ENCODE peak calls at places on chromosome 7, in eight cellular contexts. B, Q, A, C, E, G, J and O are unnamed samples. For H3K27me3 and H3K9me3, the result is how much of the 10 kb centered on the place peaks cover.

GRCh38 chr7:123724725-123725381 is 23.9 kb downstream of the WASL start:
- DNase-seq in B (no peak), Q (no peak), A (no peak), C (no peak), E (no peak), G (no peak), J (no peak), O (no peak)

GRCh38 chr7:158572000-158572828 is 15.4 kb downstream of the PTPRN2 start:
- DNase-seq in B (no peak), Q (no peak), A (no peak), C (no peak), E (no peak), G (no peak), J (no peak), O (peak)

GRCh38 chr7:14446829-14447228 is 455.7 kb downstream of the DGKB start:
- DNase-seq in B (no peak), Q (no peak), A (no peak), C (no peak), E (no peak), G (no peak), J (no peak), O (no peak)

GRCh38 chr7:123433665-123434064 is 100.7 kb downstream of the IQUB start:
- DNase-seq in B (no peak), Q (no peak), A (no peak), C (no peak), E (no peak), G (no peak), J (no peak), O (no peak)

GRCh38 chr7:104979167-104979841 is 34.7 kb upstream of the KMT2E start:
- DNase-seq in B (no peak), Q (no peak), A (peak), C (no peak), E (peak), G (no peak), J (peak), O (no peak)

GRCh38 chr7:166370-167060 is 25.9 kb upstream of the FAM20C start:
- DNase-seq in B (no peak), Q (no peak), A (peak), C (no peak), E (no peak), G (peak), J (no peak), O (no peak)

GRCh38 chr7:103613655-103614642 is 167.9 kb upstream of the SLC26A5 start:
- DNase-seq in B (no peak), Q (no peak), A (peak), C (no peak), E (peak), G (no peak), J (no peak), O (no peak)

GRCh38 chr7:108158766-108159165 is 28.6 kb upstream of the LAMB4 start:
- DNase-seq in B (no peak), Q (no peak), A (no peak), C (no peak), E (peak), G (no peak), J (no peak), O (peak)

GRCh38 chr7:10239643-10240345 is 733.9 kb upstream of the PHF14 start:
- DNase-seq in B (no peak), Q (no peak), A (no peak), C (no peak), E (no peak), G (no peak), J (no peak), O (no peak)

GRCh38 chr7:133980794-133981193 is 146.3 kb upstream of the LRGUK start:
- DNase-seq in B (no peak), Q (no peak), A (no peak), C (no peak), E (no peak), G (no peak), J (no peak), O (no peak)

GRCh38 chr7:4073750-4074149 is 608.3 kb upstream of the FOXK1 start:
- DNase-seq in B (no peak), Q (no peak), A (no peak), C (no peak), E (no peak), G (no peak), J (no peak), O (no peak)

GRCh38 chr7:94882891-94883290 is 24.5 kb upstream of the PPP1R9A start:
- DNase-seq in B (no peak), Q (no peak), A (no peak), C (no peak), E (no peak), G (no peak), J (no peak), O (no peak)

GRCh38 chr7:80107278-80107677 is 27.4 kb upstream of the GNAI1 start:
- DNase-seq in B (no peak), Q (no peak), A (no peak), C (no peak), E (no peak), G (no peak), J (no peak), O (no peak)

GRCh38 chr7:125256446-125256845 is 326.8 kb upstream of the POT1 start:
- DNase-seq in B (no peak), Q (no peak), A (peak), C (no peak), E (no peak), G (no peak), J (no peak), O (no peak)

GRCh38 chr7:134546903-134547737 is 1.8 kb upstream of the AKR1B15 start:
- DNase-seq in B (peak), Q (peak), A (peak), C (peak), E (no peak), G (no peak), J (peak), O (peak)

GRCh38 chr7:28383949-28384348 is 28.4 kb upstream of the CREB5 start:
- DNase-seq in B (no peak), Q (no peak), A (no peak), C (no peak), E (no peak), G (no peak), J (no peak), O (no peak)

GRCh38 chr7:128166603-128167315 is 74.3 kb upstream of the LEP start:
- DNase-seq in B (peak), Q (no peak), A (peak), C (no peak), E (peak), G (no peak), J (no peak), O (no peak)

GRCh38 chr7:91512958-91513357 is 248.7 kb downstream of the FZD1 start:
- DNase-seq in B (peak), Q (no peak), A (no peak), C (no peak), E (peak), G (no peak), J (no peak), O (no peak)

GRCh38 chr7:19101911-19102310 is 15.5 kb downstream of the TWIST1 start:
- DNase-seq in B (no peak), Q (no peak), A (no peak), C (no peak), E (peak), G (no peak), J (no peak), O (no peak)

GRCh38 chr7:159095979-159096411 is 48.7 kb downstream of the VIPR2 start:
- DNase-seq in B (no peak), Q (no peak), A (no peak), C (peak), E (no peak), G (peak), J (no peak), O (no peak)

GRCh38 chr7:78149787-78150186 is 351.2 kb downstream of the PHTF2 start:
- DNase-seq in B (no peak), Q (no peak), A (no peak), C (no peak), E (peak), G (no peak), J (no peak), O (no peak)

GRCh38 chr7:70638381-70639128 is 493.4 kb upstream of the GALNT17 start:
- DNase-seq in B (no peak), Q (no peak), A (no peak), C (no peak), E (no peak), G (no peak), J (no peak), O (peak)

GRCh38 chr7:99139031-99139430 is 4.9 kb downstream of the SMURF1 start:
- DNase-seq in B (no peak), Q (no peak), A (no peak), C (no peak), E (peak), G (no peak), J (no peak), O (no peak)

GRCh38 chr7:128893251-128894100 is 17.0 kb downstream of the KCP start:
- DNase-seq in B (peak), Q (no peak), A (no peak), C (no peak), E (no peak), G (peak), J (no peak), O (peak)

GRCh38 chr7:7201583-7202374 is 19.4 kb downstream of the C1GALT1 start:
- DNase-seq in B (peak), Q (no peak), A (peak), C (no peak), E (no peak), G (no peak), J (no peak), O (peak)

GRCh38 chr7:32427769-32428291 is 62.4 kb downstream of the LSM5 start:
- DNase-seq in B (peak), Q (peak), A (peak), C (peak), E (peak), G (no peak), J (peak), O (peak)

GRCh38 chr7:34837316-34837715 is 179.3 kb downstream of the NPSR1 start:
- DNase-seq in B (no peak), Q (no peak), A (no peak), C (no peak), E (no peak), G (no peak), J (no peak), O (no peak)

GRCh38 chr7:69358163-69358821 is 240.0 kb upstream of the AUTS2 start:
- DNase-seq in B (no peak), Q (no peak), A (peak), C (no peak), E (no peak), G (no peak), J (no peak), O (no peak)

GRCh38 chr7:40579401-40579800 is 444.6 kb downstream of the SUGCT start:
- DNase-seq in B (no peak), Q (no peak), A (no peak), C (no peak), E (peak), G (no peak), J (no peak), O (no peak)

GRCh38 chr7:8353991-8354390 is 79.4 kb upstream of the NXPH1 start:
- DNase-seq in B (no peak), Q (no peak), A (no peak), C (no peak), E (no peak), G (no peak), J (no peak), O (no peak)

GRCh38 chr7:50304158-50304910 is at the start of gene IKZF1:
- DNase-seq in B (no peak), Q (peak), A (peak), C (peak), E (peak), G (peak), J (no peak), O (no peak)

GRCh38 chr7:50303894-50304157 is 690 bp upstream of the IKZF1 start:
- DNase-seq in B (no peak), Q (no peak), A (peak), C (no peak), E (peak), G (no peak), J (no peak), O (no peak)

GRCh38 chr7:50305697-50306300 is 1.3 kb downstream of the IKZF1 start:
- DNase-seq in B (no peak), Q (no peak), A (no peak), C (no peak), E (no peak), G (no peak), J (no peak), O (no peak)

GRCh38 chr7:50306491-50307367 is 2.2 kb downstream of the IKZF1 start:
- DNase-seq in B (no peak), Q (no peak), A (no peak), C (no peak), E (no peak), G (no peak), J (no peak), O (no peak)

DNA sequence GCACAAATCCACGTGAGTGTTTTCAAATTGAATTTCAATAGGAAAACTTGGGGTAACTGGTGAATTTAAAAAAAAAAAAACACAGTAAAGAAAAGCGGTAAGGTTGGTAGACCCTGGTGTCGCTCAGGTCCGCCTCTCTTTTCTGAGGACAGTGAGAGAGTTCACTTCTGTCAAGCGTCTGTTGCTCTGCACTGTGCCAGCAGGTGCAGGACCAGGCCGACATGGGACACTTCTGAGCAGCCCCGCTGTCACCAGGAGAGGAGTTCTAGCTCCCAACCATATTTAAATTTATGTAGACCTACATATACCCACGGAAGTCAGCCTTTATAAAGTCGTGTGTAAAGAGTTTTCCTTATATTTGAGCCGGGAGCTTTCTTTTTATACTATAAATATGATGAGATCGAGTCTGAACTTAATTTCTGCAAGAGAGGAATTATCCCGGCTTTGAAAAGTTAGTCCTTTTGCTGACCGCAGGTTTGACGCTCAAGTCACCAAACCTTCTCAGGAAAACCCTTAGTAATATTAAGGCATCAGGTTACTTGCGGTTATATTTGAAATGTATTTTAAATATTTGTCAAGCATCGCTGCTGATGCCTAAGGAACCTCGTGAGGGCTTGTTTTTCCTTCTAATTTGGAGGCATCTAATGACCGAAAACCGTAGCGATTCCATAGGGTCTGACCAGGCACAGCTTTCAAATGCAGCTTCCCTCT is 550 bp downstream of the IKZF1 start:
- DNase-seq in B (no peak), Q (no peak), A (no peak), C (no peak), E (no peak), G (no peak), J (no peak), O (peak)
- H3K27me3 ChIP-seq in B (half or more), Q (under half), A (half or more), C (under half), E (half or more), G (under half), J (under half), O (under half)

GRCh38 chr7:143320620-143321019 is 4.7 kb downstream of the CLCN1 start:
- DNase-seq in B (peak), Q (no peak), A (no peak), C (peak), E (no peak), G (no peak), J (no peak), O (peak)

GRCh38 chr7:143318661-143319060 is 2.8 kb downstream of the CLCN1 start:
- DNase-seq in B (no peak), Q (no peak), A (peak), C (peak), E (peak), G (no peak), J (no peak), O (no peak)

GRCh38 chr7:143315782-143316181 is at the start of gene CLCN1:
- DNase-seq in B (no peak), Q (no peak), A (no peak), C (no peak), E (no peak), G (no peak), J (no peak), O (no peak)

GRCh38 chr7:143314107-143314506 is 1.8 kb upstream of the CLCN1 start:
- DNase-seq in B (no peak), Q (no peak), A (no peak), C (no peak), E (no peak), G (no peak), J (no peak), O (no peak)

DNA sequence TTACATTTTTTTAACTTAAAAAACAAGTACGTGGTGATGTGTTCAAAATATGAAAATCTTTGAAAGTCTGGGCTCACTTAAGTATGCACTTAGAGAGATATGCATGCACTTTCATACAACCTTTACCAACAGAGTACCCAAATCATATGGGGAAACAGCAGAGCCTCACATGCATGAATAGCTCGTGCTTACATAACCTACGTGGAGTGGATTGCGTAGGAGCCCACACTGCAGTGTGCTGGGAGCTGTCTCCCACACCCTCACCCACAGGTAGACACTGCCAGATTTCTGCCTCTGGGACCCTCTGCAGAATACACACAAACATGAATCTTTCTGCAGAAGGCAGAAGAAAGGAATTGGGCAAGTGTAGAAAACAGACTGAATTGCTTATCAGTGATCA is 581 bp downstream of the CLCN1 start:
- DNase-seq in B (no peak), Q (no peak), A (no peak), C (no peak), E (no peak), G (no peak), J (no peak), O (no peak)
- H3K27ac ChIP-seq in B (no peak), Q (no peak), A (no peak), C (no peak), E (no peak), G (no peak), J (no peak), O (no peak)

GRCh38 chr7:57344957-57345356 is 105.0 kb upstream of the ZNF716 start:
- DNase-seq in B (no peak), Q (no peak), A (no peak), C (no peak), E (no peak), G (no peak), J (no peak), O (no peak)

GRCh38 chr7:57343901-57344622 is 105.9 kb upstream of the ZNF716 start:
- DNase-seq in B (no peak), Q (no peak), A (no peak), C (peak), E (no peak), G (no peak), J (no peak), O (no peak)

GRCh38 chr7:57348646-57349269 is 101.2 kb upstream of the ZNF716 start:
- DNase-seq in B (no peak), Q (no peak), A (no peak), C (peak), E (no peak), G (no peak), J (no peak), O (no peak)

GRCh38 chr7:57339198-57339944 is 110.6 kb upstream of the ZNF716 start:
- DNase-seq in B (no peak), Q (no peak), A (no peak), C (peak), E (no peak), G (no peak), J (no peak), O (no peak)

GRCh38 chr7:57342954-57343353 is 107.0 kb upstream of the ZNF716 start:
- DNase-seq in B (no peak), Q (no peak), A (no peak), C (peak), E (no peak), G (no peak), J (no peak), O (no peak)
- H3K9me3 ChIP-seq in B (under half), Q (under half), A (under half), C (under half), E (under half), G (under half), J (under half), O (under half)

DNA sequence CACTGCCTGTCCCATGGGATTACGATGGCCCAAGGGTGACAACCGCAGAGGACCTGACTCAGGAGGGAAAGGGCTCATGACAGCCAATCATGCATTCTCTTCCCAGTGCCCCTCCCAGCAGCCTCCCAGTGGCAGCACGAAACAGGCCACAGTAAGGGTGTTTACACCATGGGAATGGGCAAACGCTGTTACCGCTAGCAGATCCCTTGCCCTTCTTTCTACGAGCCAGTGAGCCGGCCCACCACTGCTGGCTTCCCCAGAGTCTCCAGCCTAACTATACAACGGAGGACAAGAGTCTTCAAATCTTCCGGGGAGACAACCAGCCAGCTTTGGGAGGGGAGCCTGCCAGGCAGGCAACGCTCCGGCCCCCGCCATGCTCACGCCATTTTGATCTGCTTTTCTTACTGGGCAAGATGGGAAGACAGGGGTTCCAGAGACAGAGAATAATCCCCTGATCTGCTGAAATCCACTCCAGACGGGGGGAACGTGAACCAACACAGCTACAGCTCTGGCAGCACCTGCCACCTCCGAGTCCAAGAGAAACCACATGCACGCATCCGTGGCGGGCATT is 69.8 kb downstream of the SLC29A4 start:
- DNase-seq in B (no peak), Q (no peak), A (no peak), C (no peak), E (no peak), G (peak), J (no peak), O (no peak)
- H3K27me3 ChIP-seq in B (under half), Q (under half), A (under half), C (under half), E (under half), G (under half), J (under half), O (under half)

GRCh38 chr7:101833799-101834198 is 16.4 kb downstream of the CUX1 start:
- DNase-seq in B (no peak), Q (no peak), A (no peak), C (peak), E (no peak), G (peak), J (no peak), O (no peak)

GRCh38 chr7:101829856-101830255 is 12.4 kb downstream of the CUX1 start:
- DNase-seq in B (no peak), Q (no peak), A (no peak), C (peak), E (no peak), G (no peak), J (no peak), O (no peak)

GRCh38 chr7:101835136-101835535 is 17.7 kb downstream of the CUX1 start:
- DNase-seq in B (no peak), Q (no peak), A (no peak), C (peak), E (no peak), G (peak), J (no peak), O (no peak)

GRCh38 chr7:101832205-101832631 is 14.8 kb downstream of the CUX1 start:
- DNase-seq in B (no peak), Q (no peak), A (no peak), C (peak), E (no peak), G (peak), J (no peak), O (no peak)

DNA sequence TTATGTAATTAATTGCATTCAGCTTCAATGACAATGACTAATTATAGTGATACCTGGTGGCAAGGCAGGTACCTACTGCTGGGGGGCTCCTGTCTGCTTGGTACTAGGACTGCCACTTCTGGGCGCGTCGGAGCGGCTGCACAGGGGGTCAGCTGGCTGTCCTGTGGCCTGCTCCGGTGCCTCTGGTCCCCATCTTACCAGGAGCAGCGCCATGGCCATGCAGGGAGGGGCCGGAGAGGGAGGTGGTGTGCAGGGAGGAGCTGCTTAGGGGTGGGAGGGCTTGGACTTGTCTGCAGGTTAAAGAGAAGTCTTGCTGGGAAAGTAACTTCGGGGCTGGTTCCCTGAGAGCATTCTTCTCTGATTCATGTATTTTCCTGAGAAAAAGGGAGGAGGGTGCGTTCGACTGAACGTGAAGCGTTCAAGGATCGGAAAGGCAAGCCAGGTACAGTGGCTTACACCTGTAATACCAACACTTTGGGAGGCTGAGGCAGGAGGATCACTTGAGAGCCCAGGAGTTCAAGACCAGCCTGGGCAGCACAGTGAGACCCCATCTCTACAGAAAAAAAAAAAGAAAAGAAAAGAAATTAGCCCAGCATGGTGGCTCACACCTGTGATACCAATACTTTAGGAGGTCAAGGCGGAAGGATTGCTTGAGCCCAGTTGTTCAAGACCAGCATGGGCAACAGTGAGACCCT is 15.4 kb downstream of the CUX1 start:
- DNase-seq in B (no peak), Q (no peak), A (no peak), C (peak), E (no peak), G (peak), J (no peak), O (no peak)
- H3K27ac ChIP-seq in B (no peak), Q (no peak), A (no peak), C (no peak), E (no peak), G (no peak), J (no peak), O (no peak)